ENCODE peak calls at places on chromosomes 16 and 17, in five cellular contexts. V is WTC11; J is CD4-positive, alpha-beta T cell; T is HT1080; I is T-helper 9 cell. Y is an unnamed sample.
A peak's percentile ranks its signal among the peaks of the same experiment; 100 is the strongest.

GRCh38 chr16:57711-58110 is 4.1 kb downstream of the SNRNP25 start:
- DNase-seq in V (no peak), J (no peak), T (no peak), I (no peak), Y (no peak)

GRCh38 chr16:56405977-56406376 is 19.4 kb downstream of the AMFR start:
- DNase-seq in V (no peak), J (no peak), T (no peak), I (no peak), Y (no peak)

GRCh38 chr16:58127634-58128033 is 1.5 kb downstream of the CFAP20 start:
- DNase-seq in V (no peak), J (no peak), T (no peak), I (no peak), Y (no peak)

GRCh38 chr17:48194097-48194550 is 86.6 kb downstream of the SNX11 start:
- DNase-seq in V (no peak), J (no peak), T (peak; percentile 85), I (no peak), Y (no peak)

GRCh38 chr16:50631985-50632576 is 49.0 kb downstream of the SNX20 start:
- DNase-seq in V (no peak), J (no peak), T (no peak), I (no peak), Y (no peak)

GRCh38 chr17:31371511-31372097 is 19.9 kb upstream of the RAB11FIP4 start:
- DNase-seq in V (no peak), J (no peak), T (peak; percentile 56), I (no peak), Y (no peak)

GRCh38 chr17:57599271-57600045 is 145.6 kb downstream of the CCDC182 start:
- DNase-seq in V (no peak), J (no peak), T (no peak), I (no peak), Y (no peak)

GRCh38 chr16:67594956-67595355 is 32.6 kb downstream of the CTCF start:
- DNase-seq in V (no peak), J (no peak), T (peak; percentile 53), I (no peak), Y (no peak)

GRCh38 chr16:14509055-14509454 is 121.0 kb downstream of the PARN start:
- DNase-seq in V (no peak), J (no peak), T (peak; percentile 39), I (no peak), Y (no peak)

GRCh38 chr16:11797957-11798299 is 870 bp upstream of the ZC3H7A start:
- DNase-seq in V (no peak), J (no peak), T (peak; percentile 15), I (no peak), Y (no peak)

GRCh38 chr16:53224932-53225533 is 170.2 kb downstream of the CHD9 start:
- DNase-seq in V (no peak), J (no peak), T (peak; percentile 31), I (no peak), Y (no peak)

GRCh38 chr16:67170168-67170947 is at the start of gene NOL3:
- DNase-seq in V (peak; percentile 82), J (no peak), T (peak; percentile 77), I (no peak), Y (peak; percentile 80)

GRCh38 chr17:38540514-38540913 is 65.2 kb downstream of the SRCIN1 start:
- DNase-seq in V (no peak), J (no peak), T (no peak), I (no peak), Y (no peak)

GRCh38 chr17:82835766-82836512 is 3.9 kb downstream of the ZNF750 start:
- DNase-seq in V (peak; percentile 28), J (no peak), T (no peak), I (no peak), Y (peak; percentile 57)

GRCh38 chr16:7482596-7483290 is 150.1 kb downstream of the RBFOX1 start:
- DNase-seq in V (no peak), J (no peak), T (no peak), I (no peak), Y (no peak)

GRCh38 chr16:8096211-8096610 is 494.1 kb downstream of the TMEM114 start:
- DNase-seq in V (no peak), J (no peak), T (no peak), I (no peak), Y (no peak)

GRCh38 chr16:22035094-22035675 is 27.3 kb downstream of the MOSMO start:
- DNase-seq in V (no peak), J (no peak), T (no peak), I (no peak), Y (no peak)

GRCh38 chr16:84999200-84999599 is 12.1 kb downstream of the ZDHHC7 start:
- DNase-seq in V (no peak), J (no peak), T (no peak), I (no peak), Y (no peak)

GRCh38 chr17:73710095-73710592 is 65.9 kb upstream of the SDK2 start:
- DNase-seq in V (peak; percentile 87), J (peak; percentile 62), T (peak; percentile 42), I (peak; percentile 56), Y (peak; percentile 86)

GRCh38 chr17:14805348-14805747 is 459.8 kb downstream of the PMP22 start:
- DNase-seq in V (peak; percentile 32), J (no peak), T (no peak), I (no peak), Y (no peak)

GRCh38 chr16:56988161-56988947 is 1.0 kb upstream of the NLRC5 start:
- DNase-seq in V (no peak), J (peak; percentile 33), T (no peak), I (no peak), Y (no peak)

GRCh38 chr17:60610481-60610880 is 10.5 kb downstream of the PPM1D start:
- DNase-seq in V (no peak), J (no peak), T (no peak), I (no peak), Y (no peak)

GRCh38 chr16:64809876-64810629 is 311.8 kb downstream of the CDH11 start:
- DNase-seq in V (no peak), J (no peak), T (no peak), I (no peak), Y (no peak)

GRCh38 chr17:7558544-7559306 is at the start of gene TNFSF13:
- DNase-seq in V (no peak), J (no peak), T (no peak), I (no peak), Y (no peak)

GRCh38 chr16:56874800-56875199 is 9.8 kb downstream of the SLC12A3 start:
- DNase-seq in V (no peak), J (no peak), T (no peak), I (no peak), Y (no peak)

GRCh38 chr17:82495844-82496528 is 23.5 kb upstream of the FOXK2 start:
- DNase-seq in V (peak; percentile 40), J (no peak), T (peak; percentile 13), I (no peak), Y (no peak)

GRCh38 chr16:2028146-2028545 is 1.4 kb downstream of the NHERF2 start:
- DNase-seq in V (no peak), J (no peak), T (no peak), I (no peak), Y (no peak)

Y was measured in nephron progenitor cell.